ENCODE peak calls at places on chromosome 2, in seven cellular contexts. G is RWPE1, T is WERI-Rb-1, I is BJ, S is GM19239, B is NCI-H2029, E is right cardiac atrium. Z is an unnamed sample.

GRCh38 chr2:240390091-240391073 is 45.1 kb upstream of the GPC1 start:
- DNase-seq in G (no peak), T (no peak), I (no peak), S (no peak), B (no peak), E (peak), Z (no peak)

GRCh38 chr2:130795431-130795830 is 40.1 kb downstream of the AMER3 start:
- DNase-seq in G (no peak), T (no peak), I (no peak), S (no peak), B (no peak), E (no peak), Z (no peak)

GRCh38 chr2:5693288-5694015 is 1.3 kb downstream of the SOX11 start:
- DNase-seq in G (no peak), T (peak), I (no peak), S (no peak), B (no peak), E (no peak), Z (peak)

GRCh38 chr2:225137971-225138370 is 95.7 kb upstream of the DOCK10 start:
- DNase-seq in G (no peak), T (no peak), I (no peak), S (no peak), B (no peak), E (no peak), Z (no peak)

GRCh38 chr2:41963661-41964525 is 83.9 kb upstream of the PKDCC start:
- DNase-seq in G (no peak), T (no peak), I (no peak), S (no peak), B (peak), E (peak), Z (peak)

GRCh38 chr2:33354981-33355380 is 121.5 kb upstream of the RASGRP3 start:
- DNase-seq in G (no peak), T (no peak), I (peak), S (no peak), B (no peak), E (no peak), Z (no peak)

GRCh38 chr2:54404270-54404669 is 51.9 kb upstream of the SPTBN1 start:
- DNase-seq in G (no peak), T (no peak), I (no peak), S (no peak), B (no peak), E (peak), Z (no peak)

GRCh38 chr2:138028538-138028937 is 64.3 kb downstream of the HNMT start:
- DNase-seq in G (no peak), T (no peak), I (no peak), S (no peak), B (no peak), E (no peak), Z (no peak)

GRCh38 chr2:102788880-102789250 is 27.0 kb downstream of the TMEM182 start:
- DNase-seq in G (no peak), T (no peak), I (no peak), S (no peak), B (no peak), E (peak), Z (no peak)

GRCh38 chr2:239715202-239715601 is 309.9 kb downstream of the NDUFA10 start:
- DNase-seq in G (no peak), T (no peak), I (no peak), S (no peak), B (no peak), E (no peak), Z (no peak)

GRCh38 chr2:171482877-171483276 is 39.4 kb upstream of the CYBRD1 start:
- DNase-seq in G (no peak), T (no peak), I (peak), S (no peak), B (no peak), E (no peak), Z (no peak)

GRCh38 chr2:68784849-68785248 is 50.2 kb downstream of the ARHGAP25 start:
- DNase-seq in G (no peak), T (no peak), I (no peak), S (no peak), B (no peak), E (no peak), Z (no peak)

GRCh38 chr2:17162721-17163120 is 355.5 kb downstream of the RAD51AP2 start:
- DNase-seq in G (no peak), T (no peak), I (no peak), S (no peak), B (no peak), E (no peak), Z (peak)

GRCh38 chr2:41180392-41180791 is 728.5 kb upstream of the SLC8A1 start:
- DNase-seq in G (no peak), T (no peak), I (no peak), S (no peak), B (no peak), E (no peak), Z (no peak)

GRCh38 chr2:213152065-213152794 is 818 bp upstream of the IKZF2 start:
- DNase-seq in G (peak), T (peak), I (no peak), S (peak), B (peak), E (peak), Z (peak)

GRCh38 chr2:27966466-27966865 is 75.9 kb downstream of the BABAM2 start:
- DNase-seq in G (no peak), T (no peak), I (no peak), S (no peak), B (no peak), E (no peak), Z (no peak)

GRCh38 chr2:37583402-37583801 is 88.0 kb downstream of the CDC42EP3 start:
- DNase-seq in G (no peak), T (no peak), I (no peak), S (no peak), B (no peak), E (peak), Z (no peak)

GRCh38 chr2:83221258-83221657 is 1237.8 kb downstream of the SUCLG1 start:
- DNase-seq in G (peak), T (no peak), I (no peak), S (no peak), B (no peak), E (no peak), Z (no peak)

GRCh38 chr2:200929334-200930249 is 33.9 kb downstream of the ORC2 start:
- DNase-seq in G (peak), T (no peak), I (no peak), S (no peak), B (no peak), E (no peak), Z (no peak)

GRCh38 chr2:241774419-241775222 is 2.0 kb upstream of the GAL3ST2 start:
- DNase-seq in G (peak), T (peak), I (peak), S (peak), B (no peak), E (no peak), Z (peak)

GRCh38 chr2:64133828-64134227 is 10.4 kb downstream of the PELI1 start:
- DNase-seq in G (peak), T (no peak), I (no peak), S (no peak), B (no peak), E (no peak), Z (no peak)

GRCh38 chr2:44918095-44918775 is 23.3 kb upstream of the SIX3 start:
- DNase-seq in G (peak), T (no peak), I (no peak), S (no peak), B (no peak), E (no peak), Z (no peak)

GRCh38 chr2:84532291-84532690 is 16.0 kb downstream of the DNAH6 start:
- DNase-seq in G (no peak), T (no peak), I (no peak), S (no peak), B (no peak), E (no peak), Z (no peak)

GRCh38 chr2:127479219-127479825 is 47.0 kb downstream of the IWS1 start:
- DNase-seq in G (peak), T (no peak), I (peak), S (no peak), B (peak), E (no peak), Z (peak)

GRCh38 chr2:231810905-231811304 is 24.7 kb downstream of the COPS7B start:
- DNase-seq in G (peak), T (no peak), I (peak), S (no peak), B (no peak), E (no peak), Z (no peak)

GRCh38 chr2:31317387-31317786 is 83.4 kb downstream of the EHD3 start:
- DNase-seq in G (no peak), T (no peak), I (no peak), S (no peak), B (no peak), E (no peak), Z (no peak)

GRCh38 chr2:3595985-3596384 is 1.1 kb downstream of the COLEC11 start:
- DNase-seq in G (no peak), T (no peak), I (no peak), S (no peak), B (no peak), E (no peak), Z (no peak)

GRCh38 chr2:66596229-66596628 is 161.3 kb downstream of the MEIS1 start:
- DNase-seq in G (no peak), T (no peak), I (no peak), S (no peak), B (no peak), E (no peak), Z (no peak)

GRCh38 chr2:239590276-239590675 is 189.5 kb upstream of the HDAC4 start:
- DNase-seq in G (no peak), T (no peak), I (no peak), S (no peak), B (no peak), E (no peak), Z (no peak)

GRCh38 chr2:63619328-63619727 is 30.6 kb downstream of the MDH1 start:
- DNase-seq in G (no peak), T (no peak), I (no peak), S (no peak), B (no peak), E (no peak), Z (no peak)

GRCh38 chr2:10228611-10229365 is 73.9 kb upstream of the HPCAL1 start:
- DNase-seq in G (no peak), T (no peak), I (no peak), S (no peak), B (no peak), E (no peak), Z (peak)

GRCh38 chr2:25251032-25251460 is 82.7 kb upstream of the POMC start:
- DNase-seq in G (no peak), T (no peak), I (no peak), S (peak), B (no peak), E (no peak), Z (no peak)

GRCh38 chr2:118003396-118003824 is 10.5 kb downstream of the CCDC93 start:
- DNase-seq in G (peak), T (peak), I (peak), S (peak), B (peak), E (no peak), Z (peak)

Z was measured in DMS153.